ENCODE peak calls at places on chromosome 2, in ten cellular contexts. Q is activated T-cell treated with anti-CD3 and anti-CD28 coated beads for 1 hour; K is germinal center; Y is globus pallidus; Z is breast epithelium; O is NCI-H1105; E is stimulated activated CD4-positive, alpha-beta T cell treated with anti-CD3 and anti-CD28 coated beads, TNF-alpha, amount 100 ng/mL, for 4 hours; T is fibroblast of villous mesenchyme; C is naive thymus-derived CD4-positive, alpha-beta T cell; H is H7. A is an unnamed sample.

GRCh38 chr2:205913668-205914067 is 172.3 kb downstream of the INO80D start:
- DNase-seq in C (no peak), K (no peak), O (no peak), H (no peak), Q (no peak), Z (no peak), Y (no peak), E (no peak), T (no peak), A (no peak)

GRCh38 chr2:237280235-237280634 is 133.7 kb downstream of the COL6A3 start:
- DNase-seq in H (no peak), O (no peak), C (no peak), K (no peak), E (no peak), Z (no peak), Y (no peak), Q (no peak), T (peak), A (no peak)

GRCh38 chr2:215812966-215813365 is 200.4 kb downstream of the MREG start:
- DNase-seq in H (no peak), O (no peak), T (peak), E (no peak), Q (no peak), Y (no peak), C (no peak), Z (no peak), K (no peak), A (no peak)

GRCh38 chr2:66869076-66869475 is 434.2 kb downstream of the MEIS1 start:
- DNase-seq in H (no peak), Z (no peak), C (no peak), K (no peak), O (no peak), T (peak), Y (no peak), Q (no peak), E (no peak), A (no peak)

GRCh38 chr2:85889648-85890281 is 975 bp upstream of the ST3GAL5 start:
- DNase-seq in Y (peak), E (no peak), C (no peak), H (no peak), K (no peak), T (no peak), Z (no peak), O (no peak), Q (no peak), A (no peak)

GRCh38 chr2:164617466-164617865 is 3.8 kb downstream of the GRB14 start:
- DNase-seq in O (no peak), K (no peak), Q (no peak), T (no peak), Z (no peak), E (no peak), Y (no peak), C (no peak), H (no peak), A (no peak)

GRCh38 chr2:179636995-179637394 is 224.4 kb downstream of the ZNF385B start:
- DNase-seq in E (no peak), C (no peak), T (no peak), K (no peak), Q (no peak), Y (no peak), O (no peak), Z (no peak), H (no peak), A (no peak)

GRCh38 chr2:168256448-168256847 is 9.1 kb upstream of the STK39 start:
- DNase-seq in E (no peak), T (no peak), Y (no peak), O (no peak), H (no peak), C (no peak), Z (no peak), Q (no peak), K (no peak), A (no peak)

GRCh38 chr2:69579561-69579960 is 64.0 kb downstream of the AAK1 start:
- DNase-seq in K (no peak), T (no peak), E (no peak), Z (no peak), Y (no peak), C (no peak), H (no peak), Q (no peak), O (no peak), A (no peak)

GRCh38 chr2:26671691-26672090 is 20.8 kb upstream of the KCNK3 start:
- DNase-seq in Z (peak), C (no peak), H (no peak), Y (no peak), T (no peak), Q (no peak), O (no peak), K (no peak), E (no peak), A (no peak)

GRCh38 chr2:168495524-168495923 is 39.5 kb downstream of the CERS6 start:
- DNase-seq in T (no peak), E (no peak), Z (no peak), C (no peak), H (no peak), Y (no peak), O (no peak), Q (no peak), K (no peak), A (no peak)

GRCh38 chr2:108414256-108414876 is 34.6 kb upstream of the GCC2 start:
- DNase-seq in Y (no peak), K (no peak), C (no peak), E (no peak), Z (no peak), Q (no peak), T (no peak), H (no peak), O (no peak), A (no peak)